ENCODE peak calls at places on chromosomes 13 and 19, in eight cellular contexts. C, H, B, L, A, O, F and I are unnamed samples.

GRCh38 chr13:50152655-50153309 is 137.5 kb downstream of the KCNRG start:
- DNase-seq in L (no peak), O (no peak), C (no peak), F (no peak), A (no peak), B (no peak), H (no peak), I (no peak)

GRCh38 chr13:46751811-46752635 is 44.9 kb downstream of the ESD start:
- DNase-seq in L (no peak), O (no peak), C (no peak), A (no peak), F (no peak), B (no peak), H (no peak), I (peak)

GRCh38 chr13:61410669-61411297 is 4.9 kb downstream of the PCDH20 start:
- DNase-seq in H (no peak), B (no peak), C (no peak), O (peak), L (no peak), F (no peak), A (no peak), I (no peak)

GRCh38 chr13:113816248-113816924 is 47.5 kb downstream of the GAS6 start:
- DNase-seq in O (no peak), L (peak), F (no peak), C (no peak), H (no peak), B (no peak), A (no peak), I (no peak)

GRCh38 chr19:49690656-49691242 is at the start of gene CPT1C:
- DNase-seq in F (peak), B (peak), H (peak), A (no peak), O (peak), C (peak), L (no peak), I (no peak)

GRCh38 chr19:18933297-18933696 is 7.7 kb downstream of the HOMER3 start:
- DNase-seq in A (no peak), F (no peak), O (no peak), C (no peak), B (no peak), H (no peak), L (no peak), I (no peak)

GRCh38 chr19:1221141-1221903 is 15.7 kb downstream of the STK11 start:
- DNase-seq in F (peak), B (no peak), C (peak), H (peak), O (no peak), L (peak), A (no peak), I (no peak)

GRCh38 chr19:13099073-13099999 is 3.3 kb downstream of the LYL1 start:
- DNase-seq in A (no peak), L (peak), H (peak), O (peak), C (peak), F (peak), B (peak), I (peak)

GRCh38 chr19:16726916-16727315 is 7.3 kb downstream of the NWD1 start:
- DNase-seq in B (no peak), H (no peak), O (no peak), F (no peak), L (no peak), C (no peak), A (no peak), I (no peak)

GRCh38 chr13:46586766-46587509 is 34.0 kb downstream of the LRCH1 start:
- DNase-seq in A (no peak), L (no peak), O (no peak), H (no peak), C (no peak), F (no peak), B (no peak), I (no peak)

GRCh38 chr13:105428816-105429215 is 1106.6 kb downstream of the EFNB2 start:
- DNase-seq in A (no peak), L (no peak), O (peak), H (no peak), B (no peak), C (no peak), F (no peak), I (no peak)

GRCh38 chr19:27746691-27747380 is 1466.1 kb downstream of the UQCRFS1 start:
- DNase-seq in C (peak), F (peak), H (peak), B (peak), O (peak), A (peak), L (peak), I (no peak)

GRCh38 chr19:55014714-55015113 is 23.4 kb downstream of the GP6 start:
- DNase-seq in A (no peak), O (no peak), B (no peak), L (peak), H (peak), F (no peak), C (no peak), I (no peak)

GRCh38 chr13:39602614-39603366 is at the start of gene LHFPL6:
- DNase-seq in L (peak), O (peak), H (peak), A (no peak), B (peak), C (peak), F (peak), I (no peak)

GRCh38 chr19:12997225-12997966 is 2.1 kb downstream of the NFIX start:
- DNase-seq in B (no peak), H (no peak), C (no peak), O (no peak), F (no peak), A (no peak), L (peak), I (no peak)

GRCh38 chr13:24270639-24271131 is 38.7 kb upstream of the C1QTNF9 start:
- DNase-seq in O (peak), L (no peak), H (peak), B (peak), C (peak), F (peak), A (no peak), I (no peak)

GRCh38 chr13:25218011-25218410 is 45.9 kb upstream of the AMER2 start:
- DNase-seq in O (no peak), A (no peak), B (no peak), F (no peak), H (no peak), C (no peak), L (no peak), I (no peak)

DNA sequence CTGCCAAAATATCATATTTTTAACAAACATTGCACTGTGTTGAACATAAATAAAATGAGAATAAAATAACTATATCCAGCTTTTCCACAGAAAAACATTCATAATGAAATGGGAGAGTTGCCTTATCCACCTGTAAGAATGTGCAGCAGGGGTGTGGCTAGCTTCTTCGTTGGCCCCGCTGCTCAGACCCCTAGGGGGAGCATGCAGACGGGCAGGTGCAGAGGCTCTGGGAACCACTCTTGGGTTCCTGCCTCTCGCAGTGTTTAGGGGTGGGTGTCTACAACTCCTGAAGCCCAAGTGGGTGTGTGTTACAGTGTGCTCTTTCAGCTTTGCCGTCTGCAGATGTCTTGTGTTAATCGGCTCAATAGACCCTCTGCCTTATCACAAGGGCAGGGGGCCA is 121.7 kb downstream of the SLITRK5 start:
- DNase-seq in B (no peak), O (no peak), L (peak), A (no peak), H (no peak), C (no peak), F (no peak), I (no peak)
- TF ChIP-seq CTCF in B (no peak), O (no peak), L (no peak), A (no peak), H (no peak), C (no peak), F (no peak), I (no peak)

GRCh38 chr13:104057851-104058250 is 991.6 kb upstream of the SLC10A2 start:
- DNase-seq in A (no peak), H (no peak), B (no peak), F (no peak), C (no peak), O (no peak), L (no peak), I (no peak)
- H3K4me3 ChIP-seq in A (no peak), H (no peak), B (no peak), F (no peak), C (no peak), O (no peak), L (no peak), I (no peak)

GRCh38 chr19:51347209-51347928 is 5.4 kb upstream of the VSIG10L start:
- DNase-seq in F (no peak), C (no peak), H (no peak), A (no peak), O (no peak), B (no peak), L (no peak), I (no peak)
- TF ChIP-seq CTCF in F (no peak), C (no peak), H (no peak), A (no peak), O (no peak), B (no peak), L (no peak), I (no peak)

DNA sequence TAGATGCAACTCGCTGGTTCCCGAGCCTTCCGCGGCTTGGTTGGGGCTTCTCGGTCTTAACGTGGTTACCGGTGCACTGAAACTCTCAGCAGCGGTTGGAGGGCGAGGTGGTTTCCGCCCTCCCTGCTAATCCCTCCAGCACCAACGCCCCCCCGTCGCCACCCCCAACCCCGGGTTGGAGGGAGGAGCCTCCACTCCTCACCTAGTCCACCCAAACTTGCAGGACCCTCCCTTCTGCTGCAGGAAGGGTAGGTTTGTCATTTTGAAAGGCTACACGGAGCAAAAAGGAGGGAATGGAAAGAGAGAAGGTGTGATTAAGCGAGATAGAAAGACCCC is 465.0 kb downstream of the ITGBL1 start:
- DNase-seq in F (no peak), C (no peak), A (no peak), O (no peak), B (no peak), L (peak), H (no peak), I (no peak)
- H3K4me3 ChIP-seq in F (no peak), C (no peak), A (no peak), O (no peak), B (no peak), L (no peak), H (no peak), I (no peak)

GRCh38 chr19:7346488-7346971 is 2.2 kb upstream of the ARHGEF18 start:
- DNase-seq in F (no peak), A (no peak), C (no peak), O (no peak), H (peak), L (no peak), B (no peak), I (no peak)

GRCh38 chr19:7349961-7350711 is 1.4 kb downstream of the ARHGEF18 start:
- DNase-seq in C (no peak), L (no peak), F (no peak), O (no peak), B (no peak), A (no peak), H (peak), I (peak)

GRCh38 chr19:7349231-7349591 is 474 bp downstream of the ARHGEF18 start:
- DNase-seq in L (no peak), C (no peak), O (no peak), B (no peak), H (no peak), A (no peak), F (no peak), I (no peak)

GRCh38 chr19:7351861-7352260 is 3.1 kb downstream of the ARHGEF18 start:
- DNase-seq in A (no peak), O (no peak), L (no peak), H (no peak), F (no peak), C (no peak), B (no peak), I (no peak)

GRCh38 chr19:7348587-7349230 is at the start of gene ARHGEF18:
- DNase-seq in A (no peak), F (no peak), L (peak), C (no peak), H (peak), B (peak), O (no peak), I (peak)
- TF ChIP-seq CTCF in A (no peak), F (no peak), L (no peak), C (no peak), H (no peak), B (no peak), O (no peak), I (no peak)

GRCh38 chr19:14333101-14333871 is 48.0 kb upstream of the ADGRE5 start:
- DNase-seq in H (no peak), B (no peak), C (no peak), L (peak), F (peak), A (no peak), O (peak), I (no peak)
- H3K4me3 ChIP-seq in H (peak), B (peak), C (peak), L (peak), F (peak), A (peak), O (no peak), I (no peak)

DNA sequence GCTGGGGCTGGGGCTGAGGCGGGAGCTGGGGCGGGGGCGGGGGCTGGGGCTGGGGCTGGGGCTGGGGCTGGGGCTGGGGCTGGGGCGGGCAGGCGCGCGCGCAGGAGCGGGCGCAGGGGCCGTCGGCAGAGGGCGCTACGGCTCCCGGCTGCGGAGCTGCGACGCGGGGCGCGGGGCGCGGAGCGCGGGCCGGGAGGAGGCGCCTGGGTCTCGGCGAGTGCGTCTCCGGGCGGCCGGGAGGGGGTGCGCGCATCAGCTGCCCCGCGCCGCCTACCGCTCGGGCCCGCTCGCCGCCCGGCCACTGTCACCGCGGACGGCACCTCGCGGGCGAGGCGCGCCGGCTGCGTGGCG is 416 bp upstream of the MTUS2 start:
- DNase-seq in F (peak), C (no peak), L (peak), B (no peak), H (no peak), A (no peak), O (peak), I (peak)
- TF ChIP-seq CTCF in F (no peak), C (peak), L (peak), B (no peak), H (no peak), A (no peak), O (no peak), I (no peak)